ENCODE peak calls at places on chromosome 6, in four cellular contexts. H is A549, U is type B pancreatic cell, R is Peyer's patch. D is an unnamed sample.

GRCh38 chr6:44388135-44388487 is 605 bp downstream of the CDC5L start:
- DNase-seq in H (no peak), U (no peak), R (no peak), D (no peak)

GRCh38 chr6:98539669-98540207 is 294.6 kb upstream of the POU3F2 start:
- DNase-seq in H (no peak), U (no peak), R (no peak), D (no peak)

GRCh38 chr6:157152544-157152943 is 170.8 kb downstream of the TMEM242 start:
- DNase-seq in H (no peak), U (no peak), R (no peak), D (no peak)

GRCh38 chr6:170031684-170032121 is 259.2 kb downstream of the DLL1 start:
- DNase-seq in H (no peak), U (peak), R (peak), D (peak)

GRCh38 chr6:4805553-4806307 is 29.5 kb downstream of the CDYL start:
- DNase-seq in H (peak), U (no peak), R (peak), D (peak)

GRCh38 chr6:124655856-124656255 is 306.4 kb upstream of the RNF217 start:
- DNase-seq in H (no peak), U (no peak), R (no peak), D (no peak)

GRCh38 chr6:169723991-169724553 is at the start of gene PHF10:
- DNase-seq in H (no peak), U (no peak), R (peak), D (peak)

GRCh38 chr6:56536536-56536935 is 106.2 kb downstream of the DST start:
- DNase-seq in H (no peak), U (no peak), R (no peak), D (no peak)

GRCh38 chr6:2841264-2842138 is at the start of gene SERPINB1:
- DNase-seq in H (peak), U (peak), R (peak), D (peak)

GRCh38 chr6:88361298-88361697 is 195.2 kb upstream of the CNR1 start:
- DNase-seq in H (no peak), U (no peak), R (no peak), D (no peak)

GRCh38 chr6:132490024-132490423 is 22.9 kb downstream of the STX7 start:
- DNase-seq in H (no peak), U (no peak), R (no peak), D (no peak)

DNA sequence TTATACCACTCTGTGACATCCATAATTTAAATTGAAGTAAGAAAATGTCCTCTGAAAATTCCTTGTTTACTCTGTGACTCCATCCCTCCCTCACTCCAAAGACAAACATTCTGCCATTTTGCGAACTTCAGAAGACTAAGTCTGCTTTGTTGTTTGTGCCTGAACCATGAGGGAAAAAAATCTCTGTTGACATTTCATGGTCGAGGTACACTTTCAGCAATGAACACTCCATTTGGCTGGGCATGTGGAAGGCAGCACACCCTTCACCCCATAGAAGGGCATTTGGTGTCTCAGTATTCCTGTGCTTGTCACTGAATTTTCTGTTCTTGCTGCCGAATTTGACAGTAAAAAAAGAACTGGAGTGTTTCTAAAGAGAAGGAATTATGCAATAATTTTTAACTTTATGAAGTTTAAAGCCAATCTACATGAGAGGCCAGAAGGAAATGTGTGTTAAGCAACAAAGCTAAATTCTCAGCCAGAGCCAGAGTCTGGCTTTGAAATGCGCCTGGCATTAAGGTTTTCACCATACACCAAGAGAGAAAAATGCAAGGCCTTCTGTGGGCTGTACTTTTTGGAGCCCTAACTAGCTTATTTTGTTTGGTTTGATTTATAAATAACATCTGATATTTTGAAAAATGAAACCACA is 4.7 kb upstream of the PBOV1 start:
- DNase-seq in H (no peak), U (no peak), R (no peak), D (no peak)
- TF ChIP-seq CTCF in H (no peak), U (no peak), R (no peak), D (no peak)

DNA sequence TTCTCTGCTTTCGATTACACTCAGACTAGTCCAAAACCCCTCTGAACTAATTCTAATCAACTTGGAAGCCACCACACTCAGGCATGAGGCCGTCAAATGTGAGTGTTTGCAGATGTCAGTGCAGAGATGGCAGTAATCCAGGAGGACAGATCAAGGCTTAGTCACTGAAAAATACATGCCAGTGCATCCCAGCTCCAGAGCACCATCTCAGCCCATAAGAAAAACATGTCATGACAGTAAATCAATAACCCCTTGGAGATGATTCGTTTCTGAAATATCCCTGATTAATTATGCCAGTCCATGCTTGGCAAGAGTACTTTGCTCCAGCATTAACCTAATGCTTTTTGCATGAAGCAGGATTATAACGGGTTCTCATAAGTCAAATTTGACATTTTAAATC is 179.5 kb downstream of the ADAT2 start:
- DNase-seq in H (no peak), U (no peak), R (no peak), D (no peak)
- TF ChIP-seq CTCF in H (no peak), U (no peak), R (no peak), D (no peak)

GRCh38 chr6:11947063-11947462 is 65.0 kb upstream of the HIVEP1 start:
- DNase-seq in H (no peak), U (no peak), R (no peak), D (no peak)
- TF ChIP-seq CTCF in H (no peak), U (peak), R (no peak), D (no peak)

GRCh38 chr6:31664790-31665500 is at the start of gene GPANK1:
- DNase-seq in H (peak), U (no peak), R (peak), D (peak)

GRCh38 chr6:31666337-31666960 is 569 bp downstream of the CSNK2B start:
- DNase-seq in H (no peak), U (no peak), R (no peak), D (no peak)

GRCh38 chr6:31663961-31664789 is 622 bp downstream of the GPANK1 start:
- DNase-seq in H (no peak), U (no peak), R (peak), D (no peak)

GRCh38 chr6:31663087-31663960 is 1.5 kb downstream of the GPANK1 start:
- DNase-seq in H (no peak), U (no peak), R (no peak), D (no peak)

GRCh38 chr6:31665501-31666336 is at the start of gene CSNK2B:
- DNase-seq in H (peak), U (peak), R (peak), D (peak)
- TF ChIP-seq CTCF in H (no peak), U (no peak), R (no peak), D (no peak)

DNA sequence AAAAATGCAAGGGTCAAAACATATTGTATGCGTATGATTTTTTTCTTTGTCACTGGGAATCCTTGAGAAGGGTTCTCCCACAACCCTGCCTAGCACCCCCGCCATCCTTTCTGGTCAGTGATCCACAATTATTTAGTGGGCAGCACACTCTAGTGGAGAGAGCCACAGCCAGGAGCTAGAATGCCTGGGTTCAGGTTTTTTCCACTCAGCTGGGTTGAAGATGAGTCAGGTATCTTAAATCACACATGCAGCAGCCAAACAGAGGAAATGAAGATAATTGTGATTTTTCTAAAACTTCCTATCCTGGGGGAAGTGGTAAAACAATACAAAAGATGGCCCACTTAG is 243.1 kb downstream of the PKHD1 start:
- DNase-seq in H (no peak), U (no peak), R (no peak), D (no peak)
- TF ChIP-seq CTCF in H (no peak), U (peak), R (no peak), D (no peak)

DNA sequence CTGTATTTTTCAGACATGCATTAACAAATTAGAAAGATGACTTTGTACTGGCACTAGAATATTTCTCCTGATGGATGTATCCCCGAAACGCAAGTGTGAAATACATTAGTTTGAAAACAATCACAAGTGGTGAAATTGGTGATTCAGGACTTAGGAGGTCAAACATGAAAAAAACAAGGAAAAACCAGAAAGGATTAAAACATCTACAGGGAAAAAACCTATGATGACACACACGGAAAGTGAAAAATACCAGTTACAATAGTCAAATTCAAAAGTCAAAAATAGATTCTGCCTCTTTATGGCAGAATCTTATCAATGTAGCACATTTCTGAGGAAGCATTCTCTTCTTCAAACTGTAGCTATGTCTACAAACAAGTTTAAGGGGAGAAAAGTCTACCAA is 129.0 kb upstream of the SGK1 start:
- DNase-seq in H (no peak), U (no peak), R (no peak), D (no peak)
- TF ChIP-seq CTCF in H (no peak), U (no peak), R (no peak), D (no peak)

DNA sequence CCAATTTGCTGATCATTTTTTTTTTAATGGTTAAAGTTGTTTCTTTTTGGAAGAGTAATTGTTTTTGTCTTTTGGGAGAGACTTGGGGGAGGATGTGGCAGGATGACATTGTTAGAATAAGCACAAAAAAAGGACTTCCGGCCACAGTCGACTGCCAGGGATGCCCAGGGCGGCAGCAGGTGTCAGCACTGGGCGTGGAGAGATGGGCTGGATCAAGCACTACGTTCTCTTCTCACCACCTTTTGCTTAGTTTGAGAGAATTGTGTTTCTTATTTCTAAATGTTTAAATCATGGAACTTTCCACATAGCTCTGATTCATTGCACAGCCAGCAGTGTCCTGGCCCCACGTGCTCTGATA is 104.6 kb upstream of the FRMD1 start:
- DNase-seq in H (no peak), U (no peak), R (peak), D (no peak)
- TF ChIP-seq CTCF in H (no peak), U (no peak), R (no peak), D (no peak)

GRCh38 chr6:148969679-148970078 is 222.8 kb downstream of the UST start:
- DNase-seq in H (no peak), U (no peak), R (peak), D (no peak)

GRCh38 chr6:148971027-148971927 is 224.4 kb downstream of the UST start:
- DNase-seq in H (no peak), U (no peak), R (no peak), D (no peak)

GRCh38 chr6:148972481-148972880 is 225.7 kb downstream of the UST start:
- DNase-seq in H (peak), U (peak), R (peak), D (peak)

GRCh38 chr6:148974351-148974750 is 227.5 kb downstream of the UST start:
- DNase-seq in H (no peak), U (no peak), R (no peak), D (no peak)

DNA sequence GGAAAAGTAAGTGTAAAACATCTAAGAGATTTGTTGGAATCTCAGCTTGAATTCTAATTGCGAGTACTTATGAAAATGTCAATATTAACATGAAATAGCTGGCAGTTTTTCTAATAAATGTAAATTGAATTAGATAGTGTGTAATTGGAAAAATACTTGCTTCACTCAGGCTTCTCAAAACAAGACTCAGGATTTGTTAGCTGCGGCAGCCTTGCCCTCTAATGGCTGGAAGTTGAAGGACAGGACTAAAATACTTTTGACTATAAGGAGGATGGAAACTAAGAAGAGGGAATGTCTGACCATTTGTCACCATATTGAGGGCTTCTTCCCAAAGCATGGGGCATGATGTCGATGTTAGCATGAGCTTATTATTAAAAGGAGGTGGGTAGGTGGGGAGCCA is 227.0 kb downstream of the UST start:
- DNase-seq in H (peak), U (no peak), R (no peak), D (no peak)
- TF ChIP-seq CTCF in H (peak), U (peak), R (no peak), D (no peak)

D was measured in stomach.